ENCODE peak calls at places on chromosomes 11 and 22, in eight cellular contexts. One of them, this sample, is unnamed.
A peak's percentile ranks its signal among the peaks of the same experiment; 100 is the strongest.

GRCh38 chr11:110172666-110173065 is 79.5 kb downstream of the ZC3H12C start:
- DNase-seq in AG09309: no peak
- DNase-seq in GM04504: no peak
- DNase-seq in ACHN: no peak
- DNase-seq in NCI-H2029: no peak
- DNase-seq in sigmoid colon: no peak
- DNase-seq in GM06990: no peak
- DNase-seq in renal cortical epithelial cell: no peak
- DNase-seq in this sample: no peak

GRCh38 chr11:78635814-78636506 is 61.3 kb upstream of the NARS2 start:
- DNase-seq in renal cortical epithelial cell: no peak
- DNase-seq in ACHN: no peak
- DNase-seq in NCI-H2029: no peak
- DNase-seq in GM06990: no peak
- DNase-seq in sigmoid colon: no peak
- DNase-seq in AG09309: no peak
- DNase-seq in GM04504: no peak
- DNase-seq in this sample: no peak

GRCh38 chr11:46918778-46919513 is 596 bp upstream of the LRP4 start:
- DNase-seq in GM06990: no peak
- DNase-seq in ACHN: no peak
- DNase-seq in renal cortical epithelial cell: no peak
- DNase-seq in AG09309: no peak
- DNase-seq in GM04504: no peak
- DNase-seq in NCI-H2029: no peak
- DNase-seq in sigmoid colon: no peak
- DNase-seq in this sample: peak; percentile 36

GRCh38 chr22:39179401-39179827 is 26.9 kb upstream of the CBX7 start:
- DNase-seq in AG09309: no peak
- DNase-seq in NCI-H2029: no peak
- DNase-seq in GM04504: no peak
- DNase-seq in ACHN: no peak
- DNase-seq in renal cortical epithelial cell: no peak
- DNase-seq in GM06990: no peak
- DNase-seq in sigmoid colon: no peak
- DNase-seq in this sample: no peak

GRCh38 chr11:14809466-14809865 is 82.6 kb downstream of the CYP2R1 start:
- DNase-seq in AG09309: no peak
- DNase-seq in ACHN: no peak
- DNase-seq in GM06990: no peak
- DNase-seq in renal cortical epithelial cell: no peak
- DNase-seq in NCI-H2029: no peak
- DNase-seq in GM04504: no peak
- DNase-seq in sigmoid colon: no peak
- DNase-seq in this sample: no peak

GRCh38 chr22:49751318-49751967 is 76.2 kb downstream of the BRD1 start:
- DNase-seq in NCI-H2029: no peak
- DNase-seq in AG09309: no peak
- DNase-seq in sigmoid colon: no peak
- DNase-seq in GM04504: no peak
- DNase-seq in GM06990: no peak
- DNase-seq in renal cortical epithelial cell: no peak
- DNase-seq in ACHN: no peak
- DNase-seq in this sample: no peak

GRCh38 chr11:45022294-45023064 is 71.8 kb upstream of the TP53I11 start:
- DNase-seq in GM04504: no peak
- DNase-seq in GM06990: no peak
- DNase-seq in sigmoid colon: no peak
- DNase-seq in AG09309: no peak
- DNase-seq in ACHN: no peak
- DNase-seq in renal cortical epithelial cell: peak; percentile 59
- DNase-seq in NCI-H2029: no peak
- DNase-seq in this sample: no peak

GRCh38 chr22:43077121-43077877 is 11.9 kb downstream of the TTLL1 start:
- DNase-seq in GM06990: no peak
- DNase-seq in GM04504: no peak
- DNase-seq in ACHN: no peak
- DNase-seq in sigmoid colon: no peak
- DNase-seq in AG09309: no peak
- DNase-seq in NCI-H2029: no peak
- DNase-seq in renal cortical epithelial cell: no peak
- DNase-seq in this sample: no peak

GRCh38 chr11:99585606-99586005 is 564.9 kb downstream of the CNTN5 start:
- DNase-seq in GM04504: no peak
- DNase-seq in ACHN: no peak
- DNase-seq in GM06990: no peak
- DNase-seq in NCI-H2029: no peak
- DNase-seq in sigmoid colon: no peak
- DNase-seq in renal cortical epithelial cell: no peak
- DNase-seq in AG09309: no peak
- DNase-seq in this sample: no peak

GRCh38 chr11:119388103-119388502 is 6.6 kb upstream of the USP2 start:
- DNase-seq in sigmoid colon: no peak
- DNase-seq in AG09309: no peak
- DNase-seq in NCI-H2029: no peak
- DNase-seq in renal cortical epithelial cell: no peak
- DNase-seq in GM06990: no peak
- DNase-seq in ACHN: no peak
- DNase-seq in GM04504: no peak
- DNase-seq in this sample: no peak

GRCh38 chr11:117197516-117198456 is 1.4 kb upstream of the TAGLN start:
- DNase-seq in ACHN: peak; percentile 27
- DNase-seq in AG09309: no peak
- DNase-seq in GM06990: no peak
- DNase-seq in sigmoid colon: peak; percentile 95
- DNase-seq in GM04504: no peak
- DNase-seq in renal cortical epithelial cell: no peak
- DNase-seq in NCI-H2029: no peak
- DNase-seq in this sample: no peak

GRCh38 chr22:50687829-50688228 is 15.2 kb downstream of the SHANK3 start:
- DNase-seq in renal cortical epithelial cell: no peak
- DNase-seq in GM06990: no peak
- DNase-seq in AG09309: no peak
- DNase-seq in NCI-H2029: no peak
- DNase-seq in ACHN: no peak
- DNase-seq in GM04504: no peak
- DNase-seq in sigmoid colon: peak; percentile 48
- DNase-seq in this sample: no peak

GRCh38 chr11:7904910-7905309 is 26.2 kb downstream of the OR10A6 start:
- DNase-seq in ACHN: no peak
- DNase-seq in NCI-H2029: no peak
- DNase-seq in AG09309: peak; percentile 37
- DNase-seq in sigmoid colon: no peak
- DNase-seq in GM06990: no peak
- DNase-seq in renal cortical epithelial cell: peak; percentile 30
- DNase-seq in GM04504: no peak
- DNase-seq in this sample: no peak

GRCh38 chr11:86034710-86035109 is 34.2 kb downstream of the PICALM start:
- DNase-seq in NCI-H2029: no peak
- DNase-seq in GM06990: no peak
- DNase-seq in sigmoid colon: no peak
- DNase-seq in AG09309: no peak
- DNase-seq in ACHN: no peak
- DNase-seq in GM04504: no peak
- DNase-seq in renal cortical epithelial cell: no peak
- DNase-seq in this sample: no peak

GRCh38 chr22:20650294-20651207 is 123.4 kb upstream of the SERPIND1 start:
- DNase-seq in GM04504: no peak
- DNase-seq in AG09309: no peak
- DNase-seq in ACHN: no peak
- DNase-seq in renal cortical epithelial cell: no peak
- DNase-seq in sigmoid colon: no peak
- DNase-seq in GM06990: no peak
- DNase-seq in NCI-H2029: no peak
- DNase-seq in this sample: no peak

GRCh38 chr11:29676993-29677392 is 339.8 kb downstream of the KCNA4 start:
- DNase-seq in renal cortical epithelial cell: no peak
- DNase-seq in AG09309: no peak
- DNase-seq in GM04504: no peak
- DNase-seq in ACHN: no peak
- DNase-seq in GM06990: no peak
- DNase-seq in sigmoid colon: no peak
- DNase-seq in NCI-H2029: no peak
- DNase-seq in this sample: no peak

GRCh38 chr11:110095554-110095953 is 2.4 kb downstream of the ZC3H12C start:
- DNase-seq in NCI-H2029: no peak
- DNase-seq in GM06990: no peak
- DNase-seq in ACHN: peak; percentile 48
- DNase-seq in renal cortical epithelial cell: peak; percentile 52
- DNase-seq in sigmoid colon: no peak
- DNase-seq in AG09309: no peak
- DNase-seq in GM04504: no peak
- DNase-seq in this sample: no peak

GRCh38 chr11:6604081-6604626 is 580 bp downstream of the ILK start:
- DNase-seq in GM04504: no peak
- DNase-seq in renal cortical epithelial cell: peak; percentile 60
- DNase-seq in NCI-H2029: peak; percentile 14
- DNase-seq in AG09309: peak; percentile 28
- DNase-seq in sigmoid colon: peak; percentile 79
- DNase-seq in ACHN: peak; percentile 64
- DNase-seq in GM06990: peak; percentile 47
- DNase-seq in this sample: peak; percentile 84

This sample was measured in OCI-LY7.